ENCODE peak calls at places on chromosomes 4 and X, in nine cellular contexts. One of them, this sample, is unnamed.

GRCh38 chrX:78092296-78092695 is 11.8 kb upstream of the PGK1 start:
- DNase-seq in activated CD4-positive, alpha-beta T cell treated with anti-CD3 and anti-CD28 coated beads, Interleukin-2, amount 50 U/mL, for 1 hour: no peak
- DNase-seq in stomach: no peak
- DNase-seq in A673: peak
- DNase-seq in activated T-helper 1 cell treated with anti-CD3 and anti-CD28 coated beads, Interleukin-12 subunit alpha, Interleukin-12 subunit beta, Interleukin-2, Interleukin-4 antibody, amounts not matched to agents 30 ng/mL and 10 ng/mL and 1 ng/mL, durations not matched to agents 14 hours and 24 hours and 36 hours: no peak
- DNase-seq in NCI-H1048: no peak
- DNase-seq in EH: peak
- DNase-seq in Daoy: peak
- DNase-seq in NCI-H2081: no peak
- DNase-seq in this sample: no peak

GRCh38 chr4:26452565-26453531 is 37.4 kb downstream of the CCKAR start:
- DNase-seq in activated CD4-positive, alpha-beta T cell treated with anti-CD3 and anti-CD28 coated beads, Interleukin-2, amount 50 U/mL, for 1 hour: no peak
- DNase-seq in stomach: peak
- DNase-seq in A673: no peak
- DNase-seq in activated T-helper 1 cell treated with anti-CD3 and anti-CD28 coated beads, Interleukin-12 subunit alpha, Interleukin-12 subunit beta, Interleukin-2, Interleukin-4 antibody, amounts not matched to agents 30 ng/mL and 10 ng/mL and 1 ng/mL, durations not matched to agents 14 hours and 24 hours and 36 hours: no peak
- DNase-seq in NCI-H1048: no peak
- DNase-seq in EH: no peak
- DNase-seq in Daoy: no peak
- DNase-seq in NCI-H2081: peak
- DNase-seq in this sample: no peak

GRCh38 chr4:32519060-32519459 is 1798.9 kb downstream of the PCDH7 start:
- DNase-seq in activated CD4-positive, alpha-beta T cell treated with anti-CD3 and anti-CD28 coated beads, Interleukin-2, amount 50 U/mL, for 1 hour: no peak
- DNase-seq in stomach: no peak
- DNase-seq in A673: no peak
- DNase-seq in activated T-helper 1 cell treated with anti-CD3 and anti-CD28 coated beads, Interleukin-12 subunit alpha, Interleukin-12 subunit beta, Interleukin-2, Interleukin-4 antibody, amounts not matched to agents 30 ng/mL and 10 ng/mL and 1 ng/mL, durations not matched to agents 14 hours and 24 hours and 36 hours: no peak
- DNase-seq in NCI-H1048: no peak
- DNase-seq in EH: no peak
- DNase-seq in Daoy: no peak
- DNase-seq in NCI-H2081: peak
- DNase-seq in this sample: no peak

GRCh38 chr4:132332932-132333722 is 816.0 kb upstream of the PCDH10 start:
- DNase-seq in activated CD4-positive, alpha-beta T cell treated with anti-CD3 and anti-CD28 coated beads, Interleukin-2, amount 50 U/mL, for 1 hour: no peak
- DNase-seq in stomach: no peak
- DNase-seq in A673: peak
- DNase-seq in activated T-helper 1 cell treated with anti-CD3 and anti-CD28 coated beads, Interleukin-12 subunit alpha, Interleukin-12 subunit beta, Interleukin-2, Interleukin-4 antibody, amounts not matched to agents 30 ng/mL and 10 ng/mL and 1 ng/mL, durations not matched to agents 14 hours and 24 hours and 36 hours: no peak
- DNase-seq in NCI-H1048: no peak
- DNase-seq in EH: peak
- DNase-seq in Daoy: no peak
- DNase-seq in NCI-H2081: no peak
- DNase-seq in this sample: no peak

GRCh38 chr4:6595897-6596537 is 21.0 kb downstream of the MAN2B2 start:
- DNase-seq in activated CD4-positive, alpha-beta T cell treated with anti-CD3 and anti-CD28 coated beads, Interleukin-2, amount 50 U/mL, for 1 hour: no peak
- DNase-seq in stomach: no peak
- DNase-seq in A673: no peak
- DNase-seq in activated T-helper 1 cell treated with anti-CD3 and anti-CD28 coated beads, Interleukin-12 subunit alpha, Interleukin-12 subunit beta, Interleukin-2, Interleukin-4 antibody, amounts not matched to agents 30 ng/mL and 10 ng/mL and 1 ng/mL, durations not matched to agents 14 hours and 24 hours and 36 hours: no peak
- DNase-seq in NCI-H1048: peak
- DNase-seq in EH: no peak
- DNase-seq in Daoy: peak
- DNase-seq in NCI-H2081: no peak
- DNase-seq in this sample: peak

GRCh38 chrX:129653985-129654651 is 638 bp downstream of the APLN start:
- DNase-seq in activated CD4-positive, alpha-beta T cell treated with anti-CD3 and anti-CD28 coated beads, Interleukin-2, amount 50 U/mL, for 1 hour: no peak
- DNase-seq in stomach: peak
- DNase-seq in A673: peak
- DNase-seq in activated T-helper 1 cell treated with anti-CD3 and anti-CD28 coated beads, Interleukin-12 subunit alpha, Interleukin-12 subunit beta, Interleukin-2, Interleukin-4 antibody, amounts not matched to agents 30 ng/mL and 10 ng/mL and 1 ng/mL, durations not matched to agents 14 hours and 24 hours and 36 hours: no peak
- DNase-seq in NCI-H1048: no peak
- DNase-seq in EH: peak
- DNase-seq in Daoy: no peak
- DNase-seq in NCI-H2081: peak
- DNase-seq in this sample: peak

GRCh38 chrX:11212741-11213140 is 80.5 kb upstream of the AMELX start:
- DNase-seq in activated CD4-positive, alpha-beta T cell treated with anti-CD3 and anti-CD28 coated beads, Interleukin-2, amount 50 U/mL, for 1 hour: no peak
- DNase-seq in stomach: no peak
- DNase-seq in A673: no peak
- DNase-seq in activated T-helper 1 cell treated with anti-CD3 and anti-CD28 coated beads, Interleukin-12 subunit alpha, Interleukin-12 subunit beta, Interleukin-2, Interleukin-4 antibody, amounts not matched to agents 30 ng/mL and 10 ng/mL and 1 ng/mL, durations not matched to agents 14 hours and 24 hours and 36 hours: no peak
- DNase-seq in NCI-H1048: no peak
- DNase-seq in EH: no peak
- DNase-seq in Daoy: no peak
- DNase-seq in NCI-H2081: no peak
- DNase-seq in this sample: peak

GRCh38 chr4:73053076-73053475 is 16.4 kb downstream of the COX18 start:
- DNase-seq in activated CD4-positive, alpha-beta T cell treated with anti-CD3 and anti-CD28 coated beads, Interleukin-2, amount 50 U/mL, for 1 hour: no peak
- DNase-seq in stomach: no peak
- DNase-seq in A673: no peak
- DNase-seq in activated T-helper 1 cell treated with anti-CD3 and anti-CD28 coated beads, Interleukin-12 subunit alpha, Interleukin-12 subunit beta, Interleukin-2, Interleukin-4 antibody, amounts not matched to agents 30 ng/mL and 10 ng/mL and 1 ng/mL, durations not matched to agents 14 hours and 24 hours and 36 hours: no peak
- DNase-seq in NCI-H1048: no peak
- DNase-seq in EH: peak
- DNase-seq in Daoy: no peak
- DNase-seq in NCI-H2081: no peak
- DNase-seq in this sample: no peak

GRCh38 chrX:41922694-41923171 is 621 bp downstream of the CASK start:
- DNase-seq in activated CD4-positive, alpha-beta T cell treated with anti-CD3 and anti-CD28 coated beads, Interleukin-2, amount 50 U/mL, for 1 hour: peak
- DNase-seq in stomach: no peak
- DNase-seq in A673: peak
- DNase-seq in activated T-helper 1 cell treated with anti-CD3 and anti-CD28 coated beads, Interleukin-12 subunit alpha, Interleukin-12 subunit beta, Interleukin-2, Interleukin-4 antibody, amounts not matched to agents 30 ng/mL and 10 ng/mL and 1 ng/mL, durations not matched to agents 14 hours and 24 hours and 36 hours: peak
- DNase-seq in NCI-H1048: no peak
- DNase-seq in EH: peak
- DNase-seq in Daoy: peak
- DNase-seq in NCI-H2081: peak
- DNase-seq in this sample: peak

GRCh38 chr4:73139991-73140390 is 70.5 kb upstream of the COX18 start:
- DNase-seq in activated CD4-positive, alpha-beta T cell treated with anti-CD3 and anti-CD28 coated beads, Interleukin-2, amount 50 U/mL, for 1 hour: no peak
- DNase-seq in stomach: no peak
- DNase-seq in A673: no peak
- DNase-seq in activated T-helper 1 cell treated with anti-CD3 and anti-CD28 coated beads, Interleukin-12 subunit alpha, Interleukin-12 subunit beta, Interleukin-2, Interleukin-4 antibody, amounts not matched to agents 30 ng/mL and 10 ng/mL and 1 ng/mL, durations not matched to agents 14 hours and 24 hours and 36 hours: no peak
- DNase-seq in NCI-H1048: no peak
- DNase-seq in EH: no peak
- DNase-seq in Daoy: no peak
- DNase-seq in NCI-H2081: no peak
- DNase-seq in this sample: no peak

GRCh38 chrX:8971116-8971515 is 62.8 kb downstream of the FAM9B start:
- DNase-seq in activated CD4-positive, alpha-beta T cell treated with anti-CD3 and anti-CD28 coated beads, Interleukin-2, amount 50 U/mL, for 1 hour: no peak
- DNase-seq in stomach: no peak
- DNase-seq in A673: peak
- DNase-seq in activated T-helper 1 cell treated with anti-CD3 and anti-CD28 coated beads, Interleukin-12 subunit alpha, Interleukin-12 subunit beta, Interleukin-2, Interleukin-4 antibody, amounts not matched to agents 30 ng/mL and 10 ng/mL and 1 ng/mL, durations not matched to agents 14 hours and 24 hours and 36 hours: no peak
- DNase-seq in NCI-H1048: no peak
- DNase-seq in EH: peak
- DNase-seq in Daoy: peak
- DNase-seq in NCI-H2081: peak
- DNase-seq in this sample: no peak

GRCh38 chr4:102723511-102723910 is 37.3 kb downstream of the MANBA start:
- DNase-seq in activated CD4-positive, alpha-beta T cell treated with anti-CD3 and anti-CD28 coated beads, Interleukin-2, amount 50 U/mL, for 1 hour: no peak
- DNase-seq in stomach: no peak
- DNase-seq in A673: peak
- DNase-seq in activated T-helper 1 cell treated with anti-CD3 and anti-CD28 coated beads, Interleukin-12 subunit alpha, Interleukin-12 subunit beta, Interleukin-2, Interleukin-4 antibody, amounts not matched to agents 30 ng/mL and 10 ng/mL and 1 ng/mL, durations not matched to agents 14 hours and 24 hours and 36 hours: no peak
- DNase-seq in NCI-H1048: no peak
- DNase-seq in EH: peak
- DNase-seq in Daoy: no peak
- DNase-seq in NCI-H2081: peak
- DNase-seq in this sample: no peak

GRCh38 chr4:167176723-167177367 is 57.4 kb downstream of the SPOCK3 start:
- DNase-seq in activated CD4-positive, alpha-beta T cell treated with anti-CD3 and anti-CD28 coated beads, Interleukin-2, amount 50 U/mL, for 1 hour: no peak
- DNase-seq in stomach: no peak
- DNase-seq in A673: no peak
- DNase-seq in activated T-helper 1 cell treated with anti-CD3 and anti-CD28 coated beads, Interleukin-12 subunit alpha, Interleukin-12 subunit beta, Interleukin-2, Interleukin-4 antibody, amounts not matched to agents 30 ng/mL and 10 ng/mL and 1 ng/mL, durations not matched to agents 14 hours and 24 hours and 36 hours: no peak
- DNase-seq in NCI-H1048: no peak
- DNase-seq in EH: no peak
- DNase-seq in Daoy: no peak
- DNase-seq in NCI-H2081: peak
- DNase-seq in this sample: no peak

GRCh38 chr4:2646386-2647149 is 109.6 kb downstream of the TNIP2 start:
- DNase-seq in activated CD4-positive, alpha-beta T cell treated with anti-CD3 and anti-CD28 coated beads, Interleukin-2, amount 50 U/mL, for 1 hour: no peak
- DNase-seq in stomach: no peak
- DNase-seq in A673: no peak
- DNase-seq in activated T-helper 1 cell treated with anti-CD3 and anti-CD28 coated beads, Interleukin-12 subunit alpha, Interleukin-12 subunit beta, Interleukin-2, Interleukin-4 antibody, amounts not matched to agents 30 ng/mL and 10 ng/mL and 1 ng/mL, durations not matched to agents 14 hours and 24 hours and 36 hours: no peak
- DNase-seq in NCI-H1048: no peak
- DNase-seq in EH: no peak
- DNase-seq in Daoy: no peak
- DNase-seq in NCI-H2081: no peak
- DNase-seq in this sample: no peak

GRCh38 chrX:39955621-39956020 is 142.1 kb downstream of the BCOR start:
- DNase-seq in activated CD4-positive, alpha-beta T cell treated with anti-CD3 and anti-CD28 coated beads, Interleukin-2, amount 50 U/mL, for 1 hour: no peak
- DNase-seq in stomach: no peak
- DNase-seq in A673: no peak
- DNase-seq in activated T-helper 1 cell treated with anti-CD3 and anti-CD28 coated beads, Interleukin-12 subunit alpha, Interleukin-12 subunit beta, Interleukin-2, Interleukin-4 antibody, amounts not matched to agents 30 ng/mL and 10 ng/mL and 1 ng/mL, durations not matched to agents 14 hours and 24 hours and 36 hours: no peak
- DNase-seq in NCI-H1048: no peak
- DNase-seq in EH: peak
- DNase-seq in Daoy: peak
- DNase-seq in NCI-H2081: no peak
- DNase-seq in this sample: no peak

GRCh38 chr4:6779667-6780565 is 2.6 kb upstream of the KIAA0232 start:
- DNase-seq in activated CD4-positive, alpha-beta T cell treated with anti-CD3 and anti-CD28 coated beads, Interleukin-2, amount 50 U/mL, for 1 hour: no peak
- DNase-seq in stomach: no peak
- DNase-seq in A673: peak
- DNase-seq in activated T-helper 1 cell treated with anti-CD3 and anti-CD28 coated beads, Interleukin-12 subunit alpha, Interleukin-12 subunit beta, Interleukin-2, Interleukin-4 antibody, amounts not matched to agents 30 ng/mL and 10 ng/mL and 1 ng/mL, durations not matched to agents 14 hours and 24 hours and 36 hours: no peak
- DNase-seq in NCI-H1048: no peak
- DNase-seq in EH: peak
- DNase-seq in Daoy: no peak
- DNase-seq in NCI-H2081: peak
- DNase-seq in this sample: peak

GRCh38 chr4:138327334-138327733 is 85.2 kb upstream of the SLC7A11 start:
- DNase-seq in activated CD4-positive, alpha-beta T cell treated with anti-CD3 and anti-CD28 coated beads, Interleukin-2, amount 50 U/mL, for 1 hour: no peak
- DNase-seq in stomach: no peak
- DNase-seq in A673: no peak
- DNase-seq in activated T-helper 1 cell treated with anti-CD3 and anti-CD28 coated beads, Interleukin-12 subunit alpha, Interleukin-12 subunit beta, Interleukin-2, Interleukin-4 antibody, amounts not matched to agents 30 ng/mL and 10 ng/mL and 1 ng/mL, durations not matched to agents 14 hours and 24 hours and 36 hours: no peak
- DNase-seq in NCI-H1048: no peak
- DNase-seq in EH: no peak
- DNase-seq in Daoy: no peak
- DNase-seq in NCI-H2081: no peak
- DNase-seq in this sample: no peak

GRCh38 chr4:11441182-11441556 is 12.5 kb upstream of the HS3ST1 start:
- DNase-seq in activated CD4-positive, alpha-beta T cell treated with anti-CD3 and anti-CD28 coated beads, Interleukin-2, amount 50 U/mL, for 1 hour: no peak
- DNase-seq in stomach: no peak
- DNase-seq in A673: no peak
- DNase-seq in activated T-helper 1 cell treated with anti-CD3 and anti-CD28 coated beads, Interleukin-12 subunit alpha, Interleukin-12 subunit beta, Interleukin-2, Interleukin-4 antibody, amounts not matched to agents 30 ng/mL and 10 ng/mL and 1 ng/mL, durations not matched to agents 14 hours and 24 hours and 36 hours: no peak
- DNase-seq in NCI-H1048: no peak
- DNase-seq in EH: no peak
- DNase-seq in Daoy: no peak
- DNase-seq in NCI-H2081: no peak
- DNase-seq in this sample: no peak

GRCh38 chrX:115616943-115617563 is 56.1 kb downstream of the PLS3 start:
- DNase-seq in activated CD4-positive, alpha-beta T cell treated with anti-CD3 and anti-CD28 coated beads, Interleukin-2, amount 50 U/mL, for 1 hour: no peak
- DNase-seq in stomach: no peak
- DNase-seq in A673: peak
- DNase-seq in activated T-helper 1 cell treated with anti-CD3 and anti-CD28 coated beads, Interleukin-12 subunit alpha, Interleukin-12 subunit beta, Interleukin-2, Interleukin-4 antibody, amounts not matched to agents 30 ng/mL and 10 ng/mL and 1 ng/mL, durations not matched to agents 14 hours and 24 hours and 36 hours: no peak
- DNase-seq in NCI-H1048: no peak
- DNase-seq in EH: peak
- DNase-seq in Daoy: peak
- DNase-seq in NCI-H2081: no peak
- DNase-seq in this sample: no peak

GRCh38 chrX:101507372-101507771 is 22.1 kb downstream of the ARMCX4 start:
- DNase-seq in activated CD4-positive, alpha-beta T cell treated with anti-CD3 and anti-CD28 coated beads, Interleukin-2, amount 50 U/mL, for 1 hour: no peak
- DNase-seq in stomach: no peak
- DNase-seq in A673: no peak
- DNase-seq in activated T-helper 1 cell treated with anti-CD3 and anti-CD28 coated beads, Interleukin-12 subunit alpha, Interleukin-12 subunit beta, Interleukin-2, Interleukin-4 antibody, amounts not matched to agents 30 ng/mL and 10 ng/mL and 1 ng/mL, durations not matched to agents 14 hours and 24 hours and 36 hours: no peak
- DNase-seq in NCI-H1048: no peak
- DNase-seq in EH: no peak
- DNase-seq in Daoy: no peak
- DNase-seq in NCI-H2081: no peak
- DNase-seq in this sample: no peak

GRCh38 chr4:8110071-8110986 is 48.3 kb downstream of the ABLIM2 start:
- DNase-seq in activated CD4-positive, alpha-beta T cell treated with anti-CD3 and anti-CD28 coated beads, Interleukin-2, amount 50 U/mL, for 1 hour: no peak
- DNase-seq in stomach: no peak
- DNase-seq in A673: no peak
- DNase-seq in activated T-helper 1 cell treated with anti-CD3 and anti-CD28 coated beads, Interleukin-12 subunit alpha, Interleukin-12 subunit beta, Interleukin-2, Interleukin-4 antibody, amounts not matched to agents 30 ng/mL and 10 ng/mL and 1 ng/mL, durations not matched to agents 14 hours and 24 hours and 36 hours: no peak
- DNase-seq in NCI-H1048: no peak
- DNase-seq in EH: peak
- DNase-seq in Daoy: peak
- DNase-seq in NCI-H2081: no peak
- DNase-seq in this sample: peak

GRCh38 chr4:144645621-144646522 is at the start of gene HHIP:
- DNase-seq in activated CD4-positive, alpha-beta T cell treated with anti-CD3 and anti-CD28 coated beads, Interleukin-2, amount 50 U/mL, for 1 hour: no peak
- DNase-seq in stomach: peak
- DNase-seq in A673: peak
- DNase-seq in activated T-helper 1 cell treated with anti-CD3 and anti-CD28 coated beads, Interleukin-12 subunit alpha, Interleukin-12 subunit beta, Interleukin-2, Interleukin-4 antibody, amounts not matched to agents 30 ng/mL and 10 ng/mL and 1 ng/mL, durations not matched to agents 14 hours and 24 hours and 36 hours: no peak
- DNase-seq in NCI-H1048: no peak
- DNase-seq in EH: peak
- DNase-seq in Daoy: peak
- DNase-seq in NCI-H2081: peak
- DNase-seq in this sample: peak

GRCh38 chr4:1601852-1602525 is 82.1 kb downstream of the FAM53A start:
- DNase-seq in activated CD4-positive, alpha-beta T cell treated with anti-CD3 and anti-CD28 coated beads, Interleukin-2, amount 50 U/mL, for 1 hour: no peak
- DNase-seq in stomach: no peak
- DNase-seq in A673: no peak
- DNase-seq in activated T-helper 1 cell treated with anti-CD3 and anti-CD28 coated beads, Interleukin-12 subunit alpha, Interleukin-12 subunit beta, Interleukin-2, Interleukin-4 antibody, amounts not matched to agents 30 ng/mL and 10 ng/mL and 1 ng/mL, durations not matched to agents 14 hours and 24 hours and 36 hours: no peak
- DNase-seq in NCI-H1048: no peak
- DNase-seq in EH: no peak
- DNase-seq in Daoy: no peak
- DNase-seq in NCI-H2081: no peak
- DNase-seq in this sample: peak

GRCh38 chr4:52825311-52826090 is 36.6 kb upstream of the RASL11B start:
- DNase-seq in activated CD4-positive, alpha-beta T cell treated with anti-CD3 and anti-CD28 coated beads, Interleukin-2, amount 50 U/mL, for 1 hour: no peak
- DNase-seq in stomach: no peak
- DNase-seq in A673: no peak
- DNase-seq in activated T-helper 1 cell treated with anti-CD3 and anti-CD28 coated beads, Interleukin-12 subunit alpha, Interleukin-12 subunit beta, Interleukin-2, Interleukin-4 antibody, amounts not matched to agents 30 ng/mL and 10 ng/mL and 1 ng/mL, durations not matched to agents 14 hours and 24 hours and 36 hours: no peak
- DNase-seq in NCI-H1048: no peak
- DNase-seq in EH: peak
- DNase-seq in Daoy: no peak
- DNase-seq in NCI-H2081: no peak
- DNase-seq in this sample: no peak

GRCh38 chr4:26320159-26320452 is 708 bp upstream of the RBPJ start:
- DNase-seq in activated CD4-positive, alpha-beta T cell treated with anti-CD3 and anti-CD28 coated beads, Interleukin-2, amount 50 U/mL, for 1 hour: no peak
- DNase-seq in stomach: no peak
- DNase-seq in A673: no peak
- DNase-seq in activated T-helper 1 cell treated with anti-CD3 and anti-CD28 coated beads, Interleukin-12 subunit alpha, Interleukin-12 subunit beta, Interleukin-2, Interleukin-4 antibody, amounts not matched to agents 30 ng/mL and 10 ng/mL and 1 ng/mL, durations not matched to agents 14 hours and 24 hours and 36 hours: no peak
- DNase-seq in NCI-H1048: no peak
- DNase-seq in EH: no peak
- DNase-seq in Daoy: no peak
- DNase-seq in NCI-H2081: no peak
- DNase-seq in this sample: peak

GRCh38 chr4:107279729-107280128 is 243.6 kb upstream of the DKK2 start:
- DNase-seq in activated CD4-positive, alpha-beta T cell treated with anti-CD3 and anti-CD28 coated beads, Interleukin-2, amount 50 U/mL, for 1 hour: no peak
- DNase-seq in stomach: no peak
- DNase-seq in A673: peak
- DNase-seq in activated T-helper 1 cell treated with anti-CD3 and anti-CD28 coated beads, Interleukin-12 subunit alpha, Interleukin-12 subunit beta, Interleukin-2, Interleukin-4 antibody, amounts not matched to agents 30 ng/mL and 10 ng/mL and 1 ng/mL, durations not matched to agents 14 hours and 24 hours and 36 hours: no peak
- DNase-seq in NCI-H1048: no peak
- DNase-seq in EH: peak
- DNase-seq in Daoy: peak
- DNase-seq in NCI-H2081: no peak
- DNase-seq in this sample: no peak

GRCh38 chr4:103244251-103244650 is 46.1 kb upstream of the CENPE start:
- DNase-seq in activated CD4-positive, alpha-beta T cell treated with anti-CD3 and anti-CD28 coated beads, Interleukin-2, amount 50 U/mL, for 1 hour: no peak
- DNase-seq in stomach: no peak
- DNase-seq in A673: no peak
- DNase-seq in activated T-helper 1 cell treated with anti-CD3 and anti-CD28 coated beads, Interleukin-12 subunit alpha, Interleukin-12 subunit beta, Interleukin-2, Interleukin-4 antibody, amounts not matched to agents 30 ng/mL and 10 ng/mL and 1 ng/mL, durations not matched to agents 14 hours and 24 hours and 36 hours: no peak
- DNase-seq in NCI-H1048: no peak
- DNase-seq in EH: no peak
- DNase-seq in Daoy: no peak
- DNase-seq in NCI-H2081: no peak
- DNase-seq in this sample: no peak

GRCh38 chr4:45331796-45332195 is 605.4 kb upstream of the GNPDA2 start:
- DNase-seq in activated CD4-positive, alpha-beta T cell treated with anti-CD3 and anti-CD28 coated beads, Interleukin-2, amount 50 U/mL, for 1 hour: no peak
- DNase-seq in stomach: no peak
- DNase-seq in A673: no peak
- DNase-seq in activated T-helper 1 cell treated with anti-CD3 and anti-CD28 coated beads, Interleukin-12 subunit alpha, Interleukin-12 subunit beta, Interleukin-2, Interleukin-4 antibody, amounts not matched to agents 30 ng/mL and 10 ng/mL and 1 ng/mL, durations not matched to agents 14 hours and 24 hours and 36 hours: no peak
- DNase-seq in NCI-H1048: no peak
- DNase-seq in EH: no peak
- DNase-seq in Daoy: no peak
- DNase-seq in NCI-H2081: no peak
- DNase-seq in this sample: no peak

GRCh38 chrX:38277802-38278201 is 49.5 kb downstream of the RPGR start:
- DNase-seq in activated CD4-positive, alpha-beta T cell treated with anti-CD3 and anti-CD28 coated beads, Interleukin-2, amount 50 U/mL, for 1 hour: no peak
- DNase-seq in stomach: no peak
- DNase-seq in A673: no peak
- DNase-seq in activated T-helper 1 cell treated with anti-CD3 and anti-CD28 coated beads, Interleukin-12 subunit alpha, Interleukin-12 subunit beta, Interleukin-2, Interleukin-4 antibody, amounts not matched to agents 30 ng/mL and 10 ng/mL and 1 ng/mL, durations not matched to agents 14 hours and 24 hours and 36 hours: no peak
- DNase-seq in NCI-H1048: no peak
- DNase-seq in EH: no peak
- DNase-seq in Daoy: no peak
- DNase-seq in NCI-H2081: no peak
- DNase-seq in this sample: no peak

GRCh38 chrX:24148535-24149345 is 789 bp upstream of the ZFX start:
- DNase-seq in activated CD4-positive, alpha-beta T cell treated with anti-CD3 and anti-CD28 coated beads, Interleukin-2, amount 50 U/mL, for 1 hour: peak
- DNase-seq in stomach: no peak
- DNase-seq in A673: peak
- DNase-seq in activated T-helper 1 cell treated with anti-CD3 and anti-CD28 coated beads, Interleukin-12 subunit alpha, Interleukin-12 subunit beta, Interleukin-2, Interleukin-4 antibody, amounts not matched to agents 30 ng/mL and 10 ng/mL and 1 ng/mL, durations not matched to agents 14 hours and 24 hours and 36 hours: no peak
- DNase-seq in NCI-H1048: no peak
- DNase-seq in EH: peak
- DNase-seq in Daoy: peak
- DNase-seq in NCI-H2081: peak
- DNase-seq in this sample: peak

GRCh38 chr4:1380368-1381151 is 25.7 kb downstream of the NKX1-1 start:
- DNase-seq in activated CD4-positive, alpha-beta T cell treated with anti-CD3 and anti-CD28 coated beads, Interleukin-2, amount 50 U/mL, for 1 hour: no peak
- DNase-seq in stomach: no peak
- DNase-seq in A673: no peak
- DNase-seq in activated T-helper 1 cell treated with anti-CD3 and anti-CD28 coated beads, Interleukin-12 subunit alpha, Interleukin-12 subunit beta, Interleukin-2, Interleukin-4 antibody, amounts not matched to agents 30 ng/mL and 10 ng/mL and 1 ng/mL, durations not matched to agents 14 hours and 24 hours and 36 hours: no peak
- DNase-seq in NCI-H1048: no peak
- DNase-seq in EH: no peak
- DNase-seq in Daoy: no peak
- DNase-seq in NCI-H2081: no peak
- DNase-seq in this sample: peak

This sample was measured in osteoblast.